ENCODE peak calls at places on chromosomes 11 and 22, in nine cellular contexts. E, G, H, Y, D, M, L, B and O are unnamed samples.

GRCh38 chr11:71286701-71287643 is 34.6 kb upstream of the SHANK2 start:
- DNase-seq in G (no peak), E (no peak), Y (peak), H (no peak), L (no peak), B (peak), M (no peak), D (peak), O (no peak)

GRCh38 chr11:22304337-22304961 is 33.7 kb upstream of the SLC17A6 start:
- DNase-seq in E (peak), H (no peak), G (no peak), D (peak), M (no peak), Y (no peak), L (no peak), B (no peak), O (no peak)

GRCh38 chr11:97893612-97894011 is 1127.1 kb upstream of the CNTN5 start:
- DNase-seq in M (no peak), E (no peak), D (no peak), Y (no peak), G (no peak), L (no peak), H (no peak), B (no peak), O (no peak)

GRCh38 chr11:69658606-69659450 is 16.3 kb downstream of the LTO1 start:
- DNase-seq in G (no peak), B (no peak), M (peak), L (no peak), D (no peak), Y (no peak), H (no peak), E (no peak), O (no peak)

GRCh38 chr22:19882446-19883381 is 28.0 kb upstream of the GNB1L start:
- DNase-seq in B (no peak), L (no peak), E (no peak), H (peak), D (no peak), G (peak), Y (no peak), M (peak), O (peak)

GRCh38 chr11:10526974-10527918 is 13.7 kb downstream of the RNF141 start:
- DNase-seq in Y (no peak), L (no peak), E (no peak), B (no peak), H (no peak), M (no peak), G (no peak), D (peak), O (no peak)

GRCh38 chr22:24146190-24146616 is 35.1 kb upstream of the SUSD2 start:
- DNase-seq in B (peak), M (peak), G (peak), L (peak), H (peak), Y (peak), D (peak), E (peak), O (no peak)

GRCh38 chr11:528815-529728 is 6.3 kb downstream of the HRAS start:
- DNase-seq in L (no peak), B (no peak), M (peak), H (no peak), Y (no peak), G (no peak), D (no peak), E (no peak), O (no peak)

GRCh38 chr11:84775503-84775902 is 851.6 kb downstream of the DLG2 start:
- DNase-seq in H (no peak), Y (no peak), L (no peak), D (no peak), M (no peak), E (no peak), G (no peak), B (no peak), O (no peak)

GRCh38 chr22:22981670-22982571 is 88.4 kb upstream of the GNAZ start:
- DNase-seq in G (no peak), B (no peak), E (peak), M (no peak), Y (no peak), L (no peak), H (no peak), D (no peak), O (no peak)

GRCh38 chr11:116420770-116421528 is 351.8 kb downstream of the BUD13 start:
- DNase-seq in H (no peak), G (no peak), E (no peak), M (peak), L (no peak), Y (no peak), D (peak), B (no peak), O (no peak)

GRCh38 chr11:110376711-110377324 is 52.9 kb upstream of the FDX1 start:
- DNase-seq in L (peak), M (peak), H (peak), B (peak), G (peak), Y (peak), E (peak), D (peak), O (peak)

GRCh38 chr22:37607912-37608476 is 640 bp upstream of the GGA1 start:
- DNase-seq in L (no peak), B (no peak), E (peak), G (no peak), D (no peak), H (no peak), Y (no peak), M (no peak), O (no peak)

GRCh38 chr11:48125866-48126265 is 90.7 kb upstream of the OR4B1 start:
- DNase-seq in M (no peak), L (no peak), B (no peak), Y (no peak), G (no peak), H (no peak), D (no peak), E (no peak), O (no peak)

GRCh38 chr11:129577986-129578385 is 202.3 kb downstream of the BARX2 start:
- DNase-seq in G (no peak), E (no peak), H (no peak), M (no peak), B (no peak), L (no peak), Y (no peak), D (no peak), O (no peak)

GRCh38 chr11:74932169-74932568 is 16.7 kb downstream of the XRRA1 start:
- DNase-seq in G (no peak), H (no peak), B (no peak), Y (no peak), D (peak), L (no peak), E (no peak), M (no peak), O (no peak)

GRCh38 chr22:39959640-39960447 is at the start of gene TMA7B:
- DNase-seq in D (peak), L (no peak), H (no peak), Y (no peak), E (peak), B (peak), M (no peak), G (no peak), O (no peak)

GRCh38 chr22:17576475-17576874 is 13.2 kb downstream of the SLC25A18 start:
- DNase-seq in E (peak), M (no peak), B (no peak), H (no peak), L (no peak), D (peak), G (no peak), Y (no peak), O (no peak)

GRCh38 chr11:17651061-17651460 is 68.3 kb upstream of the MYOD1 start:
- DNase-seq in E (no peak), B (no peak), G (no peak), H (no peak), Y (no peak), D (no peak), L (no peak), M (no peak), O (no peak)

GRCh38 chr22:50247748-50248147 is 2.9 kb upstream of the TUBGCP6 start:
- DNase-seq in D (peak), H (no peak), G (no peak), L (peak), M (peak), Y (no peak), E (peak), B (peak), O (no peak)
- TF ChIP-seq CTCF in D (no peak), H (no peak), G (no peak), L (no peak), M (no peak), Y (no peak), E (no peak), B (no peak), O (no peak)

GRCh38 chr22:41296826-41297667 is 4.3 kb upstream of the ZC3H7B start:
- DNase-seq in L (no peak), M (no peak), B (no peak), G (no peak), H (no peak), E (no peak), D (no peak), Y (no peak), O (no peak)
- TF ChIP-seq CTCF in L (no peak), M (no peak), B (no peak), G (no peak), H (no peak), E (no peak), D (no peak), Y (no peak), O (no peak)

DNA sequence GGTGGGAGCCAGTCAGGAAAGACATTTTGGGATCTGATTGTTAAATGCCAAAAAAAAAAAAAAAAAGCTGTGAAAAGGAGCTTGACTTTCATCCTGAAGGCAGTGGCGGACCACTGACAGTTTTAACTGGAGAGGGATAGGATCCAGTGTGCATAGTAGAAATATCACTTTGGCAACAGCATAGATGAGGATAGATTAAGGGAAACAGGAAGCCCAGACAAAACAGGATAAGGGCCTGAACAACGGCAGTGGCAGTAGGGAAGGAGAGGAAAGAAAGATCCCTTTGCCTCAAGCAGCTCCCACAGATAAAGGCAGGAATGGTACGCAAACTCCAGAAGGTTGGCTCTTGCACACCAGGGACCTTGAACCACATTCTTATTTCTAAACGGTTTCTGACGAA is 99.3 kb downstream of the GAB2 start:
- DNase-seq in D (no peak), M (no peak), H (no peak), G (no peak), B (no peak), L (peak), Y (no peak), E (peak), O (no peak)
- TF ChIP-seq CTCF in D (no peak), M (no peak), H (no peak), G (no peak), B (no peak), L (no peak), Y (no peak), E (no peak), O (no peak)

GRCh38 chr11:27722945-27723344 is 22.7 kb upstream of the BDNF start:
- DNase-seq in E (peak), H (no peak), Y (no peak), G (no peak), L (no peak), B (no peak), M (no peak), D (peak), O (no peak)
- TF ChIP-seq CTCF in E (peak), H (no peak), Y (no peak), G (no peak), L (no peak), B (no peak), M (no peak), D (no peak), O (no peak)

GRCh38 chr22:36197601-36198146 is 3.9 kb downstream of the APOL4 start:
- DNase-seq in G (no peak), E (peak), H (no peak), D (no peak), M (no peak), L (no peak), B (no peak), Y (no peak), O (peak)

GRCh38 chr22:36198482-36198881 is 3.1 kb downstream of the APOL4 start:
- DNase-seq in Y (no peak), B (no peak), D (no peak), M (no peak), H (no peak), G (no peak), L (no peak), E (no peak), O (peak)

GRCh38 chr22:36197065-36197440 is 4.6 kb downstream of the APOL4 start:
- DNase-seq in M (no peak), Y (no peak), H (peak), B (peak), E (peak), G (peak), D (peak), L (peak), O (peak)

GRCh38 chr22:36196254-36197064 is 5.2 kb downstream of the APOL4 start:
- DNase-seq in Y (no peak), G (no peak), B (no peak), M (no peak), D (no peak), E (no peak), L (no peak), H (no peak), O (no peak)

DNA sequence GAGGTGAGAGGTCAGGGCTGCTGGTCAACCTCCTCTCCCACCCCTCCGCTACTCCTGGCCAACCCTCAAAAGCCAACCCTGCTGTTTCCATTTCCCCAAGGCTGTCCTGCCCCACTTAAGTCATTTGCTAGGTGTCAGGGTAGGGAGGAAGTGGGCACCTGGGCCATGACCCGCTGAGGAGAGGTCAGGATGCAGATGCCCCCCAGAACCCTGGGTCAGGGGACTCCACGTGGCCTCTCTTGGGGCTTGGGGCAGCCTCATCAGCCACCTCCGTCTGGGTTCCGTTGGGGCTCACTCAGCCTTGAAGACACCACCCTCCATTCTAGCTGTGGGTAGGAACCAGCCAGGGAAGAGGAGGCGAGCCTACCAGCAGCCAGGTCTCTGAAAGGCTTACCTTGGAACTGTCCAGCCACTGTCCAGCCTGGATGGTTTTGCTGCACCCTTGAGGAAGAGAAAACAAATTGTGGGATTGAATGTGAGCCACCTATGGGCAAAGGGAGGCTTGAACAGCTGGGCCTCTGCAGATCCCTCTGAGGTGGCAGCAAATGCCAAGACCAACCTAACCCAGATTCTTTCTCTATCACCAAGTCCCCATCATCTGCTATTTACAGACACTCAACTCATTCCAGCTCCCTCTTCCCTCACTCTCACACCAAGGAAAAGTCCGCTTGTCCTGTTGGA is 2.5 kb downstream of the APOL4 start:
- DNase-seq in Y (no peak), E (no peak), B (no peak), M (no peak), L (no peak), D (no peak), H (no peak), G (no peak), O (peak)
- TF ChIP-seq CTCF in Y (no peak), E (no peak), B (no peak), M (no peak), L (no peak), D (no peak), H (no peak), G (no peak), O (no peak)

GRCh38 chr11:81644239-81644840 is 1089.3 kb downstream of the FAM181B start:
- DNase-seq in E (peak), B (peak), Y (no peak), L (no peak), M (no peak), D (peak), H (no peak), G (no peak), O (no peak)
- TF ChIP-seq CTCF in E (peak), B (peak), Y (peak), L (no peak), M (no peak), D (peak), H (peak), G (peak), O (no peak)

GRCh38 chr22:44889233-44889878 is 120.4 kb downstream of the PHF21B start:
- DNase-seq in M (peak), G (no peak), B (no peak), E (peak), L (no peak), H (no peak), D (no peak), Y (no peak), O (no peak)
- TF ChIP-seq CTCF in M (no peak), G (no peak), B (no peak), E (peak), L (no peak), H (no peak), D (no peak), Y (no peak), O (no peak)

GRCh38 chr11:61481806-61482205 is 26.7 kb upstream of the LRRC10B start:
- DNase-seq in G (no peak), Y (no peak), E (no peak), D (no peak), M (no peak), L (no peak), H (no peak), B (no peak), O (no peak)

GRCh38 chr11:61484541-61484940 is 24.0 kb upstream of the LRRC10B start:
- DNase-seq in D (no peak), E (peak), G (no peak), M (no peak), H (no peak), B (no peak), Y (no peak), L (no peak), O (no peak)

GRCh38 chr11:61480261-61480660 is 28.3 kb upstream of the LRRC10B start:
- DNase-seq in M (no peak), G (no peak), D (no peak), H (no peak), E (no peak), Y (no peak), L (no peak), B (no peak), O (no peak)

GRCh38 chr11:61480936-61481335 is 27.6 kb upstream of the LRRC10B start:
- DNase-seq in B (peak), D (no peak), L (no peak), M (no peak), H (no peak), E (peak), Y (no peak), G (no peak), O (no peak)

GRCh38 chr11:61482513-61482912 is 26.0 kb upstream of the LRRC10B start:
- DNase-seq in B (peak), Y (no peak), D (no peak), H (no peak), M (no peak), L (no peak), E (peak), G (no peak), O (no peak)
- TF ChIP-seq CTCF in B (no peak), Y (no peak), D (peak), H (no peak), M (no peak), L (no peak), E (peak), G (no peak), O (no peak)